ENCODE peak calls at places on chromosomes 13 and 19, in five cellular contexts. F, L, B, W and T are unnamed samples. For H3K27me3, the result is how much of the 10 kb centered on the place peaks cover.

GRCh38 chr13:80502359-80502758 is 161.4 kb upstream of the SPRY2 start:
- DNase-seq in F (no peak), L (no peak), W (no peak), B (no peak), T (no peak)

GRCh38 chr19:7986321-7987083 is 18.9 kb downstream of the ELAVL1 start:
- DNase-seq in L (no peak), W (no peak), B (no peak), F (no peak), T (no peak)

GRCh38 chr19:33199441-33200265 is 5.5 kb downstream of the LRP3 start:
- DNase-seq in W (no peak), F (no peak), B (no peak), L (peak), T (no peak)

GRCh38 chr19:45575216-45575615 is 9.4 kb downstream of the OPA3 start:
- DNase-seq in L (no peak), W (no peak), F (no peak), B (no peak), T (no peak)

GRCh38 chr13:112766336-112766735 is 76.5 kb downstream of the ATP11A start:
- DNase-seq in W (peak), F (no peak), B (no peak), L (no peak), T (no peak)

GRCh38 chr19:33464010-33464732 is 57.4 kb downstream of the PEPD start:
- DNase-seq in W (peak), B (no peak), F (no peak), L (peak), T (no peak)

GRCh38 chr13:49248433-49249002 is 793 bp downstream of the CDADC1 start:
- DNase-seq in B (peak), W (no peak), L (no peak), F (no peak), T (no peak)

GRCh38 chr13:111906816-111907215 is 160.1 kb upstream of the SOX1 start:
- DNase-seq in F (no peak), L (no peak), W (peak), B (no peak), T (no peak)

GRCh38 chr13:34174671-34175145 is 356.8 kb downstream of the RFC3 start:
- DNase-seq in B (no peak), L (no peak), W (no peak), F (no peak), T (no peak)

GRCh38 chr13:41356788-41357187 is 45.7 kb downstream of the NAA16 start:
- DNase-seq in L (no peak), B (peak), F (no peak), W (no peak), T (no peak)

GRCh38 chr13:89803839-89804238 is 1543.6 kb upstream of the MIR17HG start:
- DNase-seq in F (no peak), W (no peak), L (no peak), B (no peak), T (no peak)

GRCh38 chr19:50461066-50461875 is 15.0 kb upstream of the EMC10 start:
- DNase-seq in B (peak), F (no peak), W (no peak), L (peak), T (peak)

GRCh38 chr13:48505597-48506091 is 27.2 kb downstream of the RCBTB2 start:
- DNase-seq in B (no peak), L (no peak), W (no peak), F (no peak), T (peak)

GRCh38 chr13:102724923-102725322 is 30.1 kb upstream of the METTL21C start:
- DNase-seq in F (no peak), L (no peak), W (no peak), B (peak), T (peak)

GRCh38 chr19:49499030-49499670 is 2.9 kb downstream of the RPS11 start:
- DNase-seq in W (no peak), L (no peak), F (no peak), B (no peak), T (no peak)

GRCh38 chr13:40966298-40966697 is 52.8 kb downstream of the ELF1 start:
- DNase-seq in B (no peak), L (no peak), F (no peak), W (no peak), T (no peak)

GRCh38 chr13:96421314-96421713 is 331.4 kb downstream of the HS6ST3 start:
- DNase-seq in W (no peak), F (no peak), B (no peak), L (no peak), T (no peak)

GRCh38 chr13:113761136-113761535 is 2.1 kb downstream of the TMEM255B start:
- DNase-seq in F (no peak), W (peak), B (no peak), L (no peak), T (no peak)

GRCh38 chr13:49935171-49936084 is 712 bp downstream of the SPRYD7 start:
- DNase-seq in F (no peak), W (peak), L (no peak), B (peak), T (peak)

GRCh38 chr13:98523455-98524102 is 53.3 kb downstream of the STK24 start:
- DNase-seq in F (no peak), L (no peak), W (no peak), B (no peak), T (no peak)

GRCh38 chr19:41872775-41873647 is 4.1 kb upstream of the CD79A start:
- DNase-seq in B (peak), W (peak), L (peak), F (no peak), T (peak)

GRCh38 chr13:32445461-32445860 is 17.5 kb upstream of the N4BP2L1 start:
- DNase-seq in W (no peak), B (no peak), L (no peak), F (no peak), T (no peak)

GRCh38 chr13:53411443-53411842 is 382.8 kb downstream of the OLFM4 start:
- DNase-seq in F (no peak), W (no peak), B (no peak), L (no peak), T (no peak)

DNA sequence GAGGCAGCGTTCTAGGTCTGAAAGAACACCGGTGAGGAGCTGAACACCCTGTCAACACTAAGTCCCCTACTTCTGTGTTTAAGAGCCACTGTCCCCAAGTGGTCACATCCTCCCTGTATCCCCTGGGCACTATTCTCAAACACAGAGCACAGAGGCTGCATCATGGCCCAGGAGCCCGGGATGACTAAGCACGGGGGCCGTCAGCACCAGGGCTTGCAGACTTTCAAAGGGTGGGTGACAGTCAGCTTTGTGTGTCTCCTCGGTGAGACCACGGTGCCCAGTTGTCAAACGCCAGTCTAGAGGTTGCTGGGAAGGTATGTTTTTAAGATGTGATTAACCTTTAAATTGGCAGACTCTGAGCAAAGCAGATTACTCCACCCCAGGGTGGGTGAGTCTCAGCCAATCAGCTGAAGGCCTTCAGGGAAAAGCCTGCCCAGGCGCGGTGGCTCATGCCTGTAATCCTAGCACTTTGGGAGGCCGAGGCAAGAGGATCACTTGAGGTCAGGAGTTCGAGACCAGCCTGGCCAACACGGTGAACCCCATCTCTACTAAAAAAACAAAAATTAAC is 8.0 kb downstream of the MAP2K2 start:
- DNase-seq in B (no peak), L (no peak), F (no peak), W (no peak), T (no peak)
- H3K27ac ChIP-seq in B (no peak), L (no peak), F (no peak), W (no peak), T (no peak)

GRCh38 chr19:30228113-30228725 is 144.0 kb upstream of the ZNF536 start:
- DNase-seq in B (no peak), W (no peak), F (no peak), L (no peak), T (no peak)

GRCh38 chr19:30227071-30227621 is 145.0 kb upstream of the ZNF536 start:
- DNase-seq in B (no peak), L (no peak), W (no peak), F (no peak), T (no peak)

GRCh38 chr19:30229524-30230174 is 142.5 kb upstream of the ZNF536 start:
- DNase-seq in L (no peak), F (no peak), W (no peak), B (no peak), T (no peak)

GRCh38 chr19:30227661-30228112 is 144.5 kb upstream of the ZNF536 start:
- DNase-seq in B (peak), W (no peak), L (peak), F (no peak), T (peak)

DNA sequence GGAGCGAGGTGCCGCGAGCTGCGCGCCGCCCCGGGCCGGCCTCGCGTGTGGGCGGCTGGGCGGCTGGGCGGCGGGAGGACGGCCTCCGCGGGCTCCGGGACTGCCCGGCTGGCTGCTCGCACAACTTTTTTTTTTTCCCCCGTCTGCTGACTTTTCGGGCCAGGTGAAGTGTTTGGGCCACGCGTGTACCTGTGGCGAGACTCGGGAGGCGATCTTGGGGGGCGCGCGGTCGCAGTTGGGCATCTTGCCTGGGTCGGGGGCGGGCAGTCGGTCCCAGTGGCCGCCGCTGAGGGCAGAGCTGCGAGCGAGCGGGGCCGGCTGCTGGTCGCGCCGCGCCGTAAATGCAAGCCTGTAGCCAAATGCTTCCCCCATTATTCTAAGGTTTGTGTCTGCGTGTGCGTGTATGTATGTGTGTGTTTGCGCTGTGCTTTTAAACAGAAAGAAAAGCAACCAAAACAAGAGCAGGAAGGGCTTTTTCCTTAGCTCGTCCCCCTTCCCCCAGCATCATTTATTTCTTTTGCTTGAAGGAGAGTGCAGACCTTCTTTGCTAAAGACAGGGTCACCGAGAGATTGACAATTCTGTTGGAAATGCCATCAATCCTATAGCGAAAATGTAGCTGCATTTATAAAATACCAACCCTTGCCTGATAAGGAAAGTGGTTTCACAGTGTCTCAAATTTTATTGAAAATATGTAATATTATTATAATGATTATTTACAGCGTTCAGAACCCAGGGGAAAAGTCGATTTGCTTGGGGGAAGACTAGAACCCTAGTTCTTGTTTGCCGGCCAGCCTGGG is 143.3 kb upstream of the ZNF536 start:
- DNase-seq in W (no peak), B (no peak), F (no peak), L (no peak), T (no peak)
- H3K4me3 ChIP-seq in W (no peak), B (peak), F (peak), L (peak), T (peak)

DNA sequence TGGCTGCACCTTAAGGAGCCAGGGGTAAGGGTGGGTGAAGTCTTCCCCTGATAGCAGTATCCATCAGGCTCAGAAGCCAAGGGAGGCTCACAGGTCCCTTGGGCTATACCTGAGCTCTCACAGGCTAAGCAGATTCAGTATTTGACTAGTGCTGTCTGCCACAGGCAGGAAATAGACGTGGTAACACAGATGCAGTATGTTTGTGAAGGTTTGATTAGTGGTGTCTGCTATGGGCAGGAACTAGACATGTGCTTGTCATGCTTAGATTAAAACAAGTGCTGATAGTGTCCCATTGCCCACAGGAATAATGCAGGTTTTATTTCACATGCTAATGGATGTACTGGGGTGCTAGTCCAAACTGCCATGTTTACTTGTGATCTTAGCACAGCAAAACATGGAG is 4.0 kb downstream of the SYT5 start:
- DNase-seq in B (no peak), L (no peak), W (no peak), F (no peak), T (no peak)
- H3K27me3 ChIP-seq in B (under half), L (half or more), W (under half), F (under half), T (under half)

GRCh38 chr19:5714819-5715218 is 5.1 kb downstream of the LONP1 start:
- DNase-seq in W (no peak), B (no peak), L (no peak), F (no peak), T (no peak)
- H3K27ac ChIP-seq in W (no peak), B (no peak), L (no peak), F (no peak), T (no peak)

GRCh38 chr19:40466219-40467006 is at the start of gene SPTBN4:
- DNase-seq in F (no peak), L (peak), W (peak), B (peak), T (no peak)

GRCh38 chr19:40465781-40466218 is 255 bp upstream of the BLVRB start:
- DNase-seq in L (peak), F (peak), B (peak), W (peak), T (peak)

GRCh38 chr19:40464059-40465024 is 1.2 kb downstream of the BLVRB start:
- DNase-seq in L (peak), F (peak), B (peak), W (peak), T (peak)

GRCh38 chr19:40465025-40465780 is at the start of gene BLVRB:
- DNase-seq in W (no peak), L (no peak), F (no peak), B (peak), T (peak)

GRCh38 chr19:40467007-40467565 is 285 bp downstream of the SPTBN4 start:
- DNase-seq in B (no peak), L (peak), F (no peak), W (no peak), T (no peak)
- H3K4me3 ChIP-seq in B (peak), L (peak), F (peak), W (peak), T (no peak)

GRCh38 chr19:823565-824121 is 1.9 kb upstream of the PLPPR3 start:
- DNase-seq in W (no peak), L (no peak), F (no peak), B (no peak), T (no peak)
- H3K27me3 ChIP-seq in W (under half), L (under half), F (under half), B (under half), T (under half)

DNA sequence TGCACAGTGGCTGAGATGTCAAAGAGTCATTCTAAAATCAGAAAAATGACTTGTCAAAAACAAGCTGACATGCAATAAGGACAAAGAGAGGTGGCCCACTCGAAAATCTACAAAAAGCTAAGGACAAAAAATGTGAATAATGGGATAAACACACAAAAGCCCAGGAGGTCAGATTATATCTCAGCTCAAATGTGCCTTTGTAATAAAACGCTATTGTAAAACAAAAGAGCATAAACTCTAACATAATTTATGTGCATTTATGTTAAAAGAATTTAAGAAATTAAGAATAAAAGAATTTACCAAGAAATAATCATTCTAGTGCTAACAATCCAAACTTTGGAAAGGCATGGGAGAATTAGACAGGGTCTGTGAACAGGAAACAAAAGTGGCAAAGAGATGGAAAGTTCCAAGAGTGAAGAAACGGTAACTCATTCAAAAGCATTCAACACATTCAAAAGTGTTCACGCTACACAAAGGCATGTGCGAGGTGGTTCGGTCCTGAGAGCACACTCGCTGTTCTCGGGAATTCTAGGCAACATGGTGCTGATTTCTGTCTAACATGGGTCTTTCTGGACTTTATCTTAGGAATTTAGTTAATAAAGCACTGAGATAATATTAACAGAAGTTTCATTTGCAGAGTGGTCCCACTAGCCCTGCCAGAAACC is 197.7 kb downstream of the KATNAL1 start:
- DNase-seq in W (no peak), F (no peak), B (no peak), L (no peak), T (no peak)
- H3K27ac ChIP-seq in W (no peak), F (no peak), B (peak), L (no peak), T (peak)